ENCODE peak calls at places on chromosomes 7 and 10, in eight cellular contexts. E, D, R, A, Y, J, H and K are unnamed samples.

GRCh38 chr7:157397036-157397720 is 60.4 kb downstream of the DNAJB6 start:
- DNase-seq in A (no peak), Y (no peak), H (no peak), D (no peak), R (no peak), E (no peak), J (no peak), K (no peak)

GRCh38 chr10:113605207-113605606 is 52.4 kb downstream of the HABP2 start:
- DNase-seq in R (no peak), Y (no peak), J (no peak), H (no peak), E (no peak), A (no peak), D (no peak), K (no peak)

GRCh38 chr10:113515521-113516045 is 37.3 kb upstream of the HABP2 start:
- DNase-seq in R (no peak), J (no peak), E (no peak), A (no peak), Y (no peak), H (no peak), D (no peak), K (no peak)

GRCh38 chr10:47111329-47111862 is 188.6 kb upstream of the GDF10 start:
- DNase-seq in H (no peak), R (no peak), J (no peak), D (no peak), E (no peak), A (no peak), Y (no peak), K (no peak)

GRCh38 chr10:119614686-119615085 is 17.9 kb upstream of the TIAL1 start:
- DNase-seq in A (no peak), D (no peak), Y (no peak), R (no peak), H (no peak), J (no peak), E (no peak), K (no peak)

GRCh38 chr7:1113548-1113885 is 25.6 kb downstream of the GPER1 start:
- DNase-seq in D (no peak), Y (no peak), R (no peak), A (no peak), E (no peak), H (no peak), J (no peak), K (no peak)

GRCh38 chr10:97127960-97128850 is 57.6 kb downstream of the SLIT1 start:
- DNase-seq in D (no peak), H (no peak), R (no peak), Y (no peak), A (no peak), E (no peak), J (no peak), K (no peak)

GRCh38 chr7:27051451-27051850 is 44.3 kb downstream of the HOXA1 start:
- DNase-seq in J (no peak), R (no peak), E (no peak), H (no peak), D (peak), Y (no peak), A (no peak), K (no peak)

GRCh38 chr10:106573106-106573505 is 591.4 kb downstream of the SORCS1 start:
- DNase-seq in D (peak), J (no peak), H (no peak), R (no peak), E (no peak), Y (no peak), A (no peak), K (no peak)

GRCh38 chr7:91327341-91327740 is 63.1 kb downstream of the FZD1 start:
- DNase-seq in A (no peak), Y (no peak), R (no peak), E (no peak), J (no peak), D (no peak), H (no peak), K (no peak)

GRCh38 chr10:121667948-121668335 is 69.7 kb upstream of the FGFR2 start:
- DNase-seq in H (no peak), A (no peak), J (no peak), R (no peak), Y (no peak), D (no peak), E (no peak), K (no peak)